ENCODE peak calls at places on chromosomes 13 and 19, in five cellular contexts. X is psoas muscle, T is tibial nerve, Z is GM12865, L is AG10803. G is an unnamed sample.

GRCh38 chr19:46173886-46174475 is 25.9 kb downstream of the IGFL2 start:
- DNase-seq in X (no peak), T (no peak), Z (no peak), L (no peak), G (no peak)

GRCh38 chr19:29303035-29303706 is 90.2 kb upstream of the UQCRFS1 start:
- DNase-seq in X (no peak), T (no peak), Z (no peak), L (no peak), G (no peak)

GRCh38 chr19:55229789-55230182 is 1.2 kb upstream of the TMEM86B start:
- DNase-seq in X (no peak), T (no peak), Z (no peak), L (no peak), G (no peak)

GRCh38 chr13:63086286-63086685 is 1670.6 kb upstream of the PCDH20 start:
- DNase-seq in X (no peak), T (no peak), Z (peak; percentile 47), L (no peak), G (no peak)

GRCh38 chr13:65638572-65639168 is 1591.5 kb downstream of the PCDH9 start:
- DNase-seq in X (no peak), T (no peak), Z (peak; percentile 52), L (peak; percentile 59), G (no peak)

GRCh38 chr13:32037471-32037870 is 5.9 kb downstream of the FRY start:
- DNase-seq in X (no peak), T (no peak), Z (no peak), L (no peak), G (no peak)

GRCh38 chr13:43229506-43229905 is 206.1 kb downstream of the DNAJC15 start:
- DNase-seq in X (no peak), T (no peak), Z (no peak), L (peak; percentile 64), G (no peak)

GRCh38 chr13:45792827-45793303 is 58.7 kb downstream of the SIAH3 start:
- DNase-seq in X (no peak), T (no peak), Z (no peak), L (no peak), G (no peak)

GRCh38 chr19:33621811-33622504 is at the start of gene CHST8:
- DNase-seq in X (peak; percentile 43), T (no peak), Z (no peak), L (peak; percentile 20), G (no peak)

GRCh38 chr19:38718747-38719543 is 25.3 kb downstream of the CAPN12 start:
- DNase-seq in X (peak; percentile 55), T (no peak), Z (no peak), L (peak; percentile 76), G (no peak)

GRCh38 chr19:35642312-35642711 is 767 bp downstream of the ETV2 start:
- DNase-seq in X (no peak), T (no peak), Z (no peak), L (no peak), G (no peak)

GRCh38 chr13:70634893-70635292 is 526.6 kb upstream of the KLHL1 start:
- DNase-seq in X (no peak), T (no peak), Z (no peak), L (no peak), G (no peak)

GRCh38 chr13:36130542-36131214 is 504 bp downstream of the DCLK1 start:
- DNase-seq in X (peak; percentile 39), T (no peak), Z (no peak), L (no peak), G (no peak)

GRCh38 chr19:27746691-27747380 is 1466.1 kb downstream of the UQCRFS1 start:
- DNase-seq in X (peak; percentile 19), T (no peak), Z (peak; percentile 0), L (peak; percentile 13), G (no peak)

GRCh38 chr13:29472317-29472961 is 123.0 kb downstream of the SLC7A1 start:
- DNase-seq in X (no peak), T (no peak), Z (peak; percentile 79), L (peak; percentile 61), G (no peak)

GRCh38 chr13:80649274-80649673 is 308.3 kb upstream of the SPRY2 start:
- DNase-seq in X (no peak), T (no peak), Z (no peak), L (no peak), G (no peak)

GRCh38 chr19:50481351-50482149 is 4.9 kb upstream of the GARIN5A start:
- DNase-seq in X (peak; percentile 9), T (no peak), Z (no peak), L (no peak), G (no peak)

GRCh38 chr13:93624371-93624777 is 397.8 kb downstream of the GPC6 start:
- DNase-seq in X (no peak), T (no peak), Z (no peak), L (no peak), G (no peak)

GRCh38 chr13:43469791-43470190 is 317.0 kb downstream of the ENOX1 start:
- DNase-seq in X (no peak), T (no peak), Z (no peak), L (no peak), G (no peak)

GRCh38 chr13:22212576-22212975 is 541.7 kb downstream of the FGF9 start:
- DNase-seq in X (no peak), T (no peak), Z (no peak), L (no peak), G (no peak)

GRCh38 chr13:110116072-110116487 is 190.9 kb downstream of the COL4A1 start:
- DNase-seq in X (peak; percentile 70), T (no peak), Z (peak; percentile 74), L (peak; percentile 89), G (no peak)

GRCh38 chr13:35712907-35713685 is 236.6 kb upstream of the MAB21L1 start:
- DNase-seq in X (no peak), T (no peak), Z (no peak), L (peak; percentile 95), G (no peak)

GRCh38 chr13:80630685-80631121 is 289.8 kb upstream of the SPRY2 start:
- DNase-seq in X (no peak), T (no peak), Z (no peak), L (no peak), G (no peak)

GRCh38 chr13:78881054-78881453 is 222.1 kb upstream of the OBI1 start:
- DNase-seq in X (no peak), T (no peak), Z (no peak), L (no peak), G (no peak)

GRCh38 chr19:40530091-40530901 is 46.4 kb upstream of the SHKBP1 start:
- DNase-seq in X (no peak), T (no peak), Z (no peak), L (no peak), G (no peak)
- H3K4me3 ChIP-seq in X (peak overlapping the region; percentile 12), T (no peak overlapping the region), Z (no peak overlapping the region), L (no peak overlapping the region), G (no peak overlapping the region)

GRCh38 chr19:5806133-5806489 is 1.2 kb downstream of the NRTN start:
- DNase-seq in X (no peak), T (no peak), Z (no peak), L (no peak), G (no peak)
- TF ChIP-seq CTCF in X (no peak), T (no peak), Z (no peak), L (no peak), G (no peak)

DNA sequence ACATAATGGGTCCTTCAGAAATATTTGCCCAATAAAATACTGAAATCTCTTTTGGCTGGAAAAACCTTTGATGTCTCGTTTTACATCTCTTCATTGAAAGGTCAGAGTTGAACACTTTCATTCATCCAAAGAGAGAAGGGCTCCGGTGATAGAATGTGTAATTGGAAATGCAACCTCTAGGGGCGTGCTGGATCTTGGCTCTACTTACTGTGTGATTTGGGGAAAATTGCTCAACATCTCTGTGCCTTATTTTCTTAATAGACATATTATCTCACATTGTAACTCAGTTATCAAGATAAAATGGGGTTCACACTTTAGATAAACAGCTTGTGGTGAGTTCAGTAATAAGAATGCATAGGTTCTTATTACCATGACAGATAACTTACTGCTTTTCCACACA is 1444.1 kb downstream of the SLITRK5 start:
- DNase-seq in X (no peak), T (no peak), Z (no peak), L (no peak), G (no peak)
- H3K4me3 ChIP-seq in X (no peak overlapping the region), T (no peak overlapping the region), Z (no peak overlapping the region), L (no peak overlapping the region), G (no peak overlapping the region)

GRCh38 chr19:1765182-1765903 is 12.0 kb downstream of the ONECUT3 start:
- DNase-seq in X (no peak), T (no peak), Z (no peak), L (no peak), G (no peak)

GRCh38 chr19:1762243-1763140 is 9.2 kb downstream of the ONECUT3 start:
- DNase-seq in X (no peak), T (no peak), Z (no peak), L (no peak), G (no peak)

GRCh38 chr19:1764293-1764683 is 11.0 kb downstream of the ONECUT3 start:
- DNase-seq in X (no peak), T (no peak), Z (no peak), L (no peak), G (no peak)

GRCh38 chr19:1761528-1762242 is 8.4 kb downstream of the ONECUT3 start:
- DNase-seq in X (no peak), T (no peak), Z (no peak), L (no peak), G (no peak)

GRCh38 chr19:1763648-1764292 is 10.5 kb downstream of the ONECUT3 start:
- DNase-seq in X (no peak), T (no peak), Z (no peak), L (no peak), G (no peak)
- TF ChIP-seq CTCF in X (no peak), T (no peak), Z (no peak), L (no peak), G (no peak)

GRCh38 chr19:48514123-48514458 is 2.5 kb upstream of the LMTK3 start:
- DNase-seq in X (no peak), T (no peak), Z (no peak), L (no peak), G (no peak)

GRCh38 chr19:48512504-48513288 is 1.1 kb upstream of the LMTK3 start:
- DNase-seq in X (no peak), T (no peak), Z (no peak), L (no peak), G (no peak)

GRCh38 chr19:48511321-48511731 is 309 bp downstream of the LMTK3 start:
- DNase-seq in X (no peak), T (no peak), Z (no peak), L (no peak), G (no peak)

GRCh38 chr19:48511800-48512503 is at the start of gene LMTK3:
- DNase-seq in X (no peak), T (no peak), Z (peak; percentile 72), L (no peak), G (no peak)

DNA sequence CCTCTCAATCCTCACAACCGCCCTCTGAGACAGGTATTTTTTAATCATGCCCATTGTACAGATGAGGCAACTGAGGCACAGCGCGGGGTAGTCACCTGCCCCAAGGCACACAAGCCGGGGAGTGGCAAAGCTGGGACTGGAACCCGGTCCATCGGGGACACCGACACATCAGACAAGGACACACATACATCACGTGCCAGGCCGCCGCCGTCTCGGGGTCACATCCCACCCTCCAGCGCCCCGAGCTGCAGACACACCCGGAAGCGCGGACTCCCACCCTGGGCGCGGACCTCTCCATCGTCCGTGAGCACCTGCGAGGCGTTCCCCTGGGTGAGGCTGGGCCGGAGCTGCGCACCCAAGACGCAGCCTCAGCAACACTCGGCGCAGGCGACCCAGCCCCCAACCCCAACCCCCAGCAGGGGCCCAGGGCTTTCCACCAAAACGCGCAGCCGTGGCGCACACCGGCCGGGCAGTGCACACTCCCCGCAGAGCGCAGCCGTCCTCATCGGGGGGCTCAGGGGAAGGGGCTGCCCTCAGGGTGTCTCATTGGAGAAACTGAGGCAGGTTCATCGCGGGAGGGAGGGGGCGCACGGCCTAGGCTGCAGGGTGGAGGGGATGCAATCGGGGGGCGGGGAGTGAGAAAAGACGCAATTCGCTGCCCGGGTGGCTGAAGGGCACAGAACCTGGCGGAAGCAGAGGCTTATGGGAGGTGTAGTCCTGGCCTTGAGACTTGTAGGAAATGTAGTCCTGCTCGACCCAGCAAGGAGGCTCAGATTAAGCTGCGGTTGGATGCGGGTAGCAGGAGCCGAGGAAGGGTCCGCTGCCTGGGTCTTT is 1.9 kb upstream of the LMTK3 start:
- DNase-seq in X (no peak), T (no peak), Z (peak; percentile 83), L (peak; percentile 53), G (no peak)
- H3K4me3 ChIP-seq in X (peak overlapping the region; percentile 73), T (peak overlapping the region; percentile 46), Z (peak overlapping the region; percentile 77), L (peak overlapping the region; percentile 60), G (peak overlapping the region; percentile 71)